ENCODE peak calls at places on chromosomes 11 and 22, in eight cellular contexts. S is PC-3, Q is GM23248, W is K562, P is neural progenitor cell, O is PC-9, T is fibroblast of lung, F is GM23338. B is an unnamed sample.

GRCh38 chr22:33455036-33455435 is 396.9 kb upstream of the SYN3 start:
- DNase-seq in T (no peak), S (no peak), F (no peak), W (no peak), Q (no peak), O (no peak), P (no peak), B (no peak)

GRCh38 chr11:110491577-110492352 is 62.0 kb downstream of the FDX1 start:
- DNase-seq in F (no peak), P (no peak), Q (no peak), W (no peak), O (no peak), S (no peak), T (no peak), B (no peak)

GRCh38 chr11:133501643-133502535 is 30.4 kb downstream of the OPCML start:
- DNase-seq in O (no peak), T (no peak), P (peak), Q (no peak), S (no peak), W (no peak), F (no peak), B (no peak)

GRCh38 chr11:122159173-122159701 is 43.2 kb upstream of the BLID start:
- DNase-seq in S (peak), T (peak), Q (peak), W (no peak), P (peak), O (no peak), F (peak), B (peak)

GRCh38 chr11:3217751-3218482 is 696 bp downstream of the MRGPRG start:
- DNase-seq in F (no peak), Q (no peak), S (no peak), W (no peak), T (no peak), O (no peak), P (no peak), B (no peak)

GRCh38 chr11:95230054-95231034 is 658 bp downstream of the SESN3 start:
- DNase-seq in Q (peak), T (peak), S (no peak), F (peak), W (peak), P (peak), O (no peak), B (peak)

GRCh38 chr22:43911351-43911750 is 12.3 kb upstream of the PNPLA3 start:
- DNase-seq in Q (no peak), F (no peak), S (no peak), W (no peak), T (no peak), P (no peak), O (no peak), B (no peak)

GRCh38 chr11:100639140-100639539 is 47.9 kb upstream of the ARHGAP42 start:
- DNase-seq in W (no peak), P (no peak), F (no peak), T (peak), O (no peak), S (no peak), Q (no peak), B (no peak)

GRCh38 chr11:102196816-102197215 is 86.6 kb downstream of the YAP1 start:
- DNase-seq in O (no peak), P (no peak), Q (peak), S (no peak), F (no peak), T (peak), W (no peak), B (no peak)

GRCh38 chr11:47508595-47509555 is 44.1 kb downstream of the CELF1 start:
- DNase-seq in F (no peak), T (no peak), Q (no peak), O (no peak), W (no peak), S (no peak), P (no peak), B (no peak)

GRCh38 chr22:17269607-17270261 is 50.5 kb upstream of the ADA2 start:
- DNase-seq in W (no peak), P (no peak), Q (no peak), T (no peak), F (no peak), O (no peak), S (no peak), B (no peak)

GRCh38 chr11:74185695-74186094 is 14.6 kb downstream of the PPME1 start:
- DNase-seq in F (no peak), W (no peak), O (peak), Q (peak), P (no peak), S (peak), T (peak), B (no peak)

GRCh38 chr22:22045576-22046335 is 63.2 kb upstream of the TOP3B start:
- DNase-seq in P (no peak), T (no peak), O (no peak), Q (no peak), F (no peak), S (no peak), W (no peak), B (no peak)

GRCh38 chr22:48718818-48719500 is 1108.7 kb downstream of the BRD1 start:
- DNase-seq in Q (peak), P (no peak), T (no peak), W (no peak), O (no peak), S (no peak), F (no peak), B (no peak)

GRCh38 chr11:91730620-91731019 is 494.0 kb upstream of the FAT3 start:
- DNase-seq in Q (no peak), O (no peak), W (no peak), S (no peak), T (no peak), P (no peak), F (no peak), B (no peak)

GRCh38 chr11:10413268-10413667 is 41.8 kb upstream of the AMPD3 start:
- DNase-seq in P (no peak), F (no peak), Q (no peak), O (no peak), W (no peak), T (peak), S (peak), B (peak)

GRCh38 chr11:6579681-6580080 is 23.7 kb downstream of the RRP8 start:
- DNase-seq in Q (no peak), T (no peak), W (no peak), F (no peak), P (no peak), O (no peak), S (no peak), B (no peak)

GRCh38 chr11:46336781-46337180 is 10.5 kb upstream of the DGKZ start:
- DNase-seq in O (peak), S (no peak), T (no peak), F (no peak), P (no peak), Q (peak), W (peak), B (no peak)

GRCh38 chr11:86396403-86396802 is 21.7 kb downstream of the CCDC81 start:
- DNase-seq in Q (peak), W (no peak), F (no peak), P (no peak), S (peak), O (no peak), T (peak), B (no peak)

GRCh38 chr11:16117989-16118810 is 238.1 kb downstream of the SOX6 start:
- DNase-seq in W (no peak), Q (no peak), T (no peak), S (no peak), F (no peak), O (no peak), P (no peak), B (no peak)

GRCh38 chr11:100691886-100692285 is 4.8 kb downstream of the ARHGAP42 start:
- DNase-seq in T (no peak), F (no peak), P (no peak), Q (peak), S (peak), O (peak), W (no peak), B (no peak)

GRCh38 chr11:120574881-120575280 is 63.3 kb downstream of the GRIK4 start:
- DNase-seq in S (no peak), W (no peak), O (no peak), F (no peak), Q (no peak), T (no peak), P (no peak), B (no peak)

GRCh38 chr11:20116825-20117224 is 43.5 kb downstream of the DBX1 start:
- DNase-seq in F (no peak), P (no peak), Q (no peak), S (no peak), T (no peak), W (no peak), O (no peak), B (no peak)

GRCh38 chr11:112588252-112588668 is 327.6 kb upstream of the PLET1 start:
- DNase-seq in W (peak), P (peak), F (peak), T (peak), S (peak), Q (peak), O (peak), B (peak)

GRCh38 chr11:21866781-21867180 is 326.1 kb upstream of the ANO5 start:
- DNase-seq in S (no peak), P (no peak), T (no peak), W (no peak), Q (no peak), F (no peak), O (no peak), B (peak)

GRCh38 chr11:73404048-73404447 is 27.8 kb downstream of the RELT start:
- DNase-seq in F (peak), S (peak), W (peak), O (no peak), P (peak), T (peak), Q (peak), B (peak)

GRCh38 chr11:1149545-1149944 is 8.2 kb upstream of the MUC5AC start:
- DNase-seq in W (no peak), O (no peak), T (no peak), P (no peak), F (no peak), S (no peak), Q (no peak), B (no peak)

GRCh38 chr11:102783720-102784119 is 3.3 kb upstream of the MMP10 start:
- DNase-seq in P (no peak), F (no peak), T (no peak), Q (no peak), O (peak), S (peak), W (no peak), B (no peak)

GRCh38 chr22:17228725-17229126 is 9.5 kb upstream of the ADA2 start:
- DNase-seq in P (no peak), S (peak), W (no peak), T (no peak), Q (no peak), F (no peak), O (no peak), B (no peak)

GRCh38 chr11:87063982-87064381 is 26.2 kb downstream of the TMEM135 start:
- DNase-seq in T (no peak), S (peak), Q (peak), F (no peak), P (no peak), O (no peak), W (no peak), B (no peak)

GRCh38 chr11:83424376-83425136 is 138.4 kb upstream of the CCDC90B start:
- DNase-seq in Q (no peak), S (no peak), O (no peak), T (no peak), W (no peak), P (no peak), F (no peak), B (peak)

GRCh38 chr11:6609502-6610015 is 2.5 kb downstream of the TAF10 start:
- DNase-seq in F (no peak), S (no peak), W (no peak), Q (no peak), P (no peak), O (no peak), T (no peak), B (no peak)

GRCh38 chr11:21411114-21411513 is 741.7 kb downstream of the NELL1 start:
- DNase-seq in F (no peak), P (no peak), T (no peak), O (no peak), S (no peak), W (no peak), Q (no peak), B (no peak)

GRCh38 chr11:31810779-31811647 is at the start of gene PAX6:
- DNase-seq in T (no peak), Q (peak), O (peak), F (peak), S (peak), W (peak), P (peak), B (peak)

GRCh38 chr11:31813242-31813960 is 2.3 kb upstream of the PAX6 start:
- DNase-seq in P (peak), Q (no peak), F (peak), W (no peak), S (peak), T (no peak), O (no peak), B (peak)

GRCh38 chr11:31813961-31814868 is 3.1 kb upstream of the PAX6 start:
- DNase-seq in O (no peak), P (peak), W (no peak), F (peak), S (peak), Q (no peak), T (no peak), B (no peak)

GRCh38 chr11:31809857-31810778 is 1.0 kb downstream of the PAX6 start:
- DNase-seq in F (peak), W (peak), T (peak), S (peak), P (peak), O (no peak), Q (peak), B (peak)

GRCh38 chr11:31812392-31813241 is 1.5 kb upstream of the PAX6 start:
- DNase-seq in O (no peak), W (no peak), T (no peak), F (peak), P (peak), Q (peak), S (peak), B (no peak)
- TF ChIP-seq EZH2 in O (no peak), W (no peak), T (peak), F (peak), P (peak), Q (no peak), S (no peak), B (peak)

GRCh38 chr22:30267382-30268302 is 991 bp upstream of the OSM start:
- DNase-seq in O (no peak), T (no peak), F (no peak), Q (no peak), S (no peak), W (no peak), P (no peak), B (no peak)
- TF ChIP-seq EZH2 in O (no peak), T (no peak), F (no peak), Q (no peak), S (no peak), W (no peak), P (no peak), B (no peak)

GRCh38 chr11:69819541-69820070 is 390 bp upstream of the FGF3 start:
- DNase-seq in F (peak), O (no peak), W (no peak), Q (no peak), T (no peak), P (peak), S (no peak), B (no peak)
- TF ChIP-seq EZH2 in F (peak), O (no peak), W (no peak), Q (no peak), T (no peak), P (peak), S (peak), B (peak)

GRCh38 chr22:24495365-24495675 is 188 bp downstream of the UPB1 start:
- DNase-seq in S (no peak), O (no peak), P (no peak), T (no peak), W (no peak), F (no peak), Q (no peak), B (no peak)

GRCh38 chr22:24496661-24497060 is 1.5 kb downstream of the UPB1 start:
- DNase-seq in S (no peak), P (no peak), W (no peak), F (no peak), O (no peak), T (no peak), Q (no peak), B (no peak)

GRCh38 chr22:24494182-24494534 is 974 bp upstream of the UPB1 start:
- DNase-seq in P (peak), W (no peak), T (no peak), O (no peak), S (no peak), Q (no peak), F (no peak), B (no peak)

GRCh38 chr22:24496234-24496633 is 1.1 kb downstream of the UPB1 start:
- DNase-seq in S (no peak), F (no peak), W (no peak), Q (no peak), O (no peak), P (no peak), T (no peak), B (no peak)

GRCh38 chr22:24494535-24495364 is at the start of gene UPB1:
- DNase-seq in P (peak), W (no peak), F (peak), Q (no peak), S (no peak), T (no peak), O (no peak), B (no peak)
- TF ChIP-seq EZH2 in P (peak), W (no peak), F (no peak), Q (peak), S (no peak), T (peak), O (no peak), B (no peak)